ENCODE peak calls at places on chromosomes 4 and X, in five cellular contexts. V is GM12865; G is NCI-H2081; S is CD4-positive, alpha-beta T cell; Z is MG63. F is an unnamed sample.

GRCh38 chr4:6474705-6475457 is 2.5 kb upstream of the PPP2R2C start:
- DNase-seq in V (no peak), G (no peak), S (no peak), Z (no peak), F (no peak)

GRCh38 chrX:68654693-68655092 is 7.2 kb downstream of the STARD8 start:
- DNase-seq in V (no peak), G (no peak), S (no peak), Z (no peak), F (no peak)

GRCh38 chr4:112297495-112297894 is 326 bp downstream of the ALPK1 start:
- DNase-seq in V (no peak), G (no peak), S (no peak), Z (no peak), F (no peak)

GRCh38 chrX:141278306-141278705 is 36.0 kb upstream of the SPANXC start:
- DNase-seq in V (peak), G (no peak), S (no peak), Z (no peak), F (no peak)

GRCh38 chr4:184506527-184507121 is 32.3 kb upstream of the IRF2 start:
- DNase-seq in V (peak), G (no peak), S (peak), Z (peak), F (peak)

GRCh38 chr4:105369988-105370387 is 103.9 kb downstream of the PPA2 start:
- DNase-seq in V (no peak), G (no peak), S (no peak), Z (no peak), F (no peak)

GRCh38 chrX:40392599-40392998 is 188.2 kb upstream of the ATP6AP2 start:
- DNase-seq in V (no peak), G (no peak), S (no peak), Z (no peak), F (no peak)

GRCh38 chrX:12950851-12951589 is 23.9 kb upstream of the TMSB4X start:
- DNase-seq in V (peak), G (no peak), S (peak), Z (peak), F (no peak)

GRCh38 chr4:101055392-101055791 is 291.9 kb downstream of the PPP3CA start:
- DNase-seq in V (no peak), G (no peak), S (no peak), Z (no peak), F (no peak)

GRCh38 chr4:152255437-152255836 is 280.5 kb downstream of the FBXW7 start:
- DNase-seq in V (peak), G (no peak), S (peak), Z (peak), F (peak)

GRCh38 chr4:107519057-107519456 is 201.0 kb downstream of the PAPSS1 start:
- DNase-seq in V (peak), G (peak), S (no peak), Z (peak), F (no peak)

GRCh38 chr4:127400736-127401346 is 231.9 kb upstream of the INTU start:
- DNase-seq in V (peak), G (peak), S (no peak), Z (peak), F (peak)

GRCh38 chrX:136858007-136858756 is 22.3 kb downstream of the RBMX start:
- DNase-seq in V (no peak), G (no peak), S (no peak), Z (no peak), F (no peak)

GRCh38 chr4:119040711-119041185 is 94.9 kb upstream of the MYOZ2 start:
- DNase-seq in V (peak), G (no peak), S (no peak), Z (no peak), F (no peak)

GRCh38 chrX:69034451-69034850 is 130.8 kb downstream of the PJA1 start:
- DNase-seq in V (no peak), G (no peak), S (no peak), Z (no peak), F (no peak)

GRCh38 chr4:100569196-100569595 is 51.4 kb upstream of the EMCN start:
- DNase-seq in V (peak), G (no peak), S (no peak), Z (no peak), F (no peak)

GRCh38 chr4:140037353-140038030 is 116.5 kb downstream of the MAML3 start:
- DNase-seq in V (no peak), G (no peak), S (no peak), Z (peak), F (no peak)

GRCh38 chrX:100928660-100929613 is at the start of gene XKRX:
- DNase-seq in V (peak), G (peak), S (peak), Z (peak), F (peak)

GRCh38 chr4:52106142-52106541 is 55.0 kb downstream of the SPATA18 start:
- DNase-seq in V (no peak), G (no peak), S (no peak), Z (no peak), F (no peak)

GRCh38 chr4:150357829-150358228 is 224.1 kb upstream of the MAB21L2 start:
- DNase-seq in V (no peak), G (no peak), S (no peak), Z (no peak), F (no peak)

GRCh38 chr4:142406051-142406549 is 440.0 kb downstream of the INPP4B start:
- DNase-seq in V (peak), G (no peak), S (no peak), Z (no peak), F (no peak)

GRCh38 chr4:134777626-134778025 is 576.0 kb upstream of the PABPC4L start:
- DNase-seq in V (no peak), G (no peak), S (no peak), Z (no peak), F (no peak)

GRCh38 chr4:138952405-138952804 is 63.2 kb upstream of the NOCT start:
- DNase-seq in V (no peak), G (no peak), S (no peak), Z (peak), F (no peak)

F was measured in GM13977.